ENCODE peak calls at places on chromosomes 13 and 19, in four cellular contexts. One of them, this sample, is unnamed.
A peak's percentile ranks its signal among the peaks of the same experiment; 100 is the strongest.

GRCh38 chr13:34466301-34466700 is 475.8 kb upstream of the NBEA start:
- DNase-seq in BJ: no peak
- DNase-seq in osteocyte: no peak
- DNase-seq in CD8-positive, alpha-beta T cell: no peak
- DNase-seq in this sample: no peak

GRCh38 chr19:53520547-53521372 is 17.2 kb upstream of the ZNF331 start:
- DNase-seq in BJ: peak; percentile 95
- DNase-seq in osteocyte: peak; percentile 98
- DNase-seq in CD8-positive, alpha-beta T cell: peak; percentile 93
- DNase-seq in this sample: peak; percentile 93

GRCh38 chr19:49640113-49640898 is at the start of gene RRAS:
- DNase-seq in BJ: peak; percentile 100
- DNase-seq in osteocyte: peak; percentile 100
- DNase-seq in CD8-positive, alpha-beta T cell: peak; percentile 100
- DNase-seq in this sample: peak; percentile 99

GRCh38 chr19:621819-622218 is 11.5 kb downstream of the POLRMT start:
- DNase-seq in BJ: no peak
- DNase-seq in osteocyte: no peak
- DNase-seq in CD8-positive, alpha-beta T cell: no peak
- DNase-seq in this sample: no peak

GRCh38 chr13:112712451-112712881 is 22.6 kb downstream of the ATP11A start:
- DNase-seq in BJ: no peak
- DNase-seq in osteocyte: no peak
- DNase-seq in CD8-positive, alpha-beta T cell: no peak
- DNase-seq in this sample: no peak

GRCh38 chr13:94419304-94419943 is 60.1 kb downstream of the DCT start:
- DNase-seq in BJ: no peak
- DNase-seq in osteocyte: no peak
- DNase-seq in CD8-positive, alpha-beta T cell: no peak
- DNase-seq in this sample: no peak

GRCh38 chr13:75173457-75174356 is 308.3 kb downstream of the TBC1D4 start:
- DNase-seq in BJ: no peak
- DNase-seq in osteocyte: no peak
- DNase-seq in CD8-positive, alpha-beta T cell: no peak
- DNase-seq in this sample: no peak

GRCh38 chr19:6236310-6237291 is 43.2 kb downstream of the MLLT1 start:
- DNase-seq in BJ: no peak
- DNase-seq in osteocyte: no peak
- DNase-seq in CD8-positive, alpha-beta T cell: no peak
- DNase-seq in this sample: no peak

GRCh38 chr19:37706052-37706605 is 13.4 kb downstream of the ZNF607 start:
- DNase-seq in BJ: no peak
- DNase-seq in osteocyte: no peak
- DNase-seq in CD8-positive, alpha-beta T cell: no peak
- DNase-seq in this sample: no peak

DNA sequence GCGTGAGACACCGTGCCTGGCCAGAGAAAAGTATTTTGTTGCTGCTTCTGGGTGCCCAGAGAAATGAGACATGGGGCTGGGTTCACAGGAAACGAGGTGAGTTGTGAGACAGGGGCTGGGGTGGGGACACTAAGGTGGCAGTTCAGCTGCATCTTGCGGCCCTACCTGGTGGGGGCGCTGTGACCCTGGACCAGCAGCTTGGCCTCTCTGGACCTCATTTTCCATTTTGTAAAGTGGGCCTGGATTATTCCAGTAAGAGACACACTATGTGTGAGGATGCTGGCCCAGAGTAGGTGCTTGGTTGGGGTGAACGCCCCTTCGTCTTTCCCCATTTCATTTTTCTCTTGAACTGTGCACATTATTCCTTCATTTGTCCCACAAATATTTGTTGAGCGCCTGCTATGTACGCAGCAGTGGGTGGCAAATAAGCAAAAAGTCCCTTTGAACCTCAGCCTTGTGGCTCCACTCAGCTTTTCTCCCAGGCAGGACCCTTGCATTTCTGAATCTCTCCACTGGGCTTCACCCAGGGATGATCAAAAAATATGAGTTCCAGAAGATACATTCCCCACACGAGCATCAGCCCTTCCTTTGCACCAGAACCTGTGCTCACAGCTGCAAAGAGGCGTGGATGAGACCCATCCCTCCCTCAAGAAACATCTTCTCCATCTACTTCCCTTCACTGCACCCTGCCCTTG is 26.6 kb upstream of the OR10H1 start:
- DNase-seq in BJ: no peak
- DNase-seq in osteocyte: no peak
- DNase-seq in CD8-positive, alpha-beta T cell: no peak
- DNase-seq in this sample: no peak
- TF ChIP-seq CTCF in BJ: no peak
- TF ChIP-seq CTCF in osteocyte: no peak
- TF ChIP-seq CTCF in CD8-positive, alpha-beta T cell: no peak
- TF ChIP-seq CTCF in this sample: no peak

GRCh38 chr19:43658001-43658400 is 12.0 kb downstream of the PLAUR start:
- DNase-seq in BJ: no peak
- DNase-seq in osteocyte: no peak
- DNase-seq in CD8-positive, alpha-beta T cell: no peak
- DNase-seq in this sample: no peak
- TF ChIP-seq CTCF in BJ: no peak
- TF ChIP-seq CTCF in osteocyte: no peak
- TF ChIP-seq CTCF in CD8-positive, alpha-beta T cell: no peak
- TF ChIP-seq CTCF in this sample: no peak

GRCh38 chr13:44223785-44224432 is 149.7 kb upstream of the SERP2 start:
- DNase-seq in BJ: no peak
- DNase-seq in osteocyte: no peak
- DNase-seq in CD8-positive, alpha-beta T cell: no peak
- DNase-seq in this sample: no peak

GRCh38 chr13:44220948-44221347 is 152.7 kb upstream of the SERP2 start:
- DNase-seq in BJ: no peak
- DNase-seq in osteocyte: no peak
- DNase-seq in CD8-positive, alpha-beta T cell: no peak
- DNase-seq in this sample: no peak

GRCh38 chr13:44219808-44220544 is 153.6 kb upstream of the SERP2 start:
- DNase-seq in BJ: no peak
- DNase-seq in osteocyte: no peak
- DNase-seq in CD8-positive, alpha-beta T cell: no peak
- DNase-seq in this sample: no peak

GRCh38 chr13:44224433-44225149 is 149.0 kb upstream of the SERP2 start:
- DNase-seq in BJ: no peak
- DNase-seq in osteocyte: no peak
- DNase-seq in CD8-positive, alpha-beta T cell: no peak
- DNase-seq in this sample: no peak

GRCh38 chr13:44221657-44222056 is 152.0 kb upstream of the SERP2 start:
- DNase-seq in BJ: no peak
- DNase-seq in osteocyte: no peak
- DNase-seq in CD8-positive, alpha-beta T cell: no peak
- DNase-seq in this sample: no peak
- TF ChIP-seq CTCF in BJ: no peak
- TF ChIP-seq CTCF in osteocyte: no peak
- TF ChIP-seq CTCF in CD8-positive, alpha-beta T cell: no peak
- TF ChIP-seq CTCF in this sample: no peak

DNA sequence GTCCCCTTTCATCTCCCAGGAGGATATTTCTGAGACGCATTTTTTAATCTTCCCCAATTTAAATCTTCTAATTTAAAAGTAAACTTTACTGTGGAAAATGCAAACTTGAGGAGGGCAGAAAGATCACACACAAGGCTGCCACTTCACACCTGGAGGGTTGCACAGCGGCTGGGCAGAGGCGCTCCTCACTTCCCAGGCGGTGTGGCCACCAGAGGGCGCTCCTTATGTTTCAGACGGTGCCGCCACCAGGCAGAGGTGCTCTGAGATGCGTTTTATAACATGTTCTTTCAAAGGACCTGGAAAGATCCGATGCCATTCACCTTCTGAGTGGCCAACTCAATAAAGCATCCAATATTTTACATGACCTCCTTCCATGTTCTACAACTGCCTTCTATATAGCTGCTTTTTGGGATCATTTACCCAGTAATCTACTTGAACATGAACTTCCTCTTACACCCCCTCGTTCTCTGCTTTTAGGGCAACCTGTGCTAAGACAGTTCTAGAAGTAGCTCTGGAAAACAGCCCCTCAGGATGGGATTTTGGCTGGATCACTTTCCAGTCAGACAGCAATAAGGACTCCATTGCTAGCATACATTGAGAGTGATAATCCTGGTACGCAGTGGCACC is 14.8 kb upstream of the MTUS2 start:
- DNase-seq in BJ: no peak
- DNase-seq in osteocyte: no peak
- DNase-seq in CD8-positive, alpha-beta T cell: no peak
- DNase-seq in this sample: no peak
- TF ChIP-seq CTCF in BJ: peak; percentile 43
- TF ChIP-seq CTCF in osteocyte: peak; percentile 43
- TF ChIP-seq CTCF in CD8-positive, alpha-beta T cell: no peak
- TF ChIP-seq CTCF in this sample: peak; percentile 48

GRCh38 chr19:18939922-18940775 is 868 bp downstream of the HOMER3 start:
- DNase-seq in BJ: no peak
- DNase-seq in osteocyte: no peak
- DNase-seq in CD8-positive, alpha-beta T cell: no peak
- DNase-seq in this sample: no peak
- TF ChIP-seq CTCF in BJ: no peak
- TF ChIP-seq CTCF in osteocyte: no peak
- TF ChIP-seq CTCF in CD8-positive, alpha-beta T cell: no peak
- TF ChIP-seq CTCF in this sample: no peak

DNA sequence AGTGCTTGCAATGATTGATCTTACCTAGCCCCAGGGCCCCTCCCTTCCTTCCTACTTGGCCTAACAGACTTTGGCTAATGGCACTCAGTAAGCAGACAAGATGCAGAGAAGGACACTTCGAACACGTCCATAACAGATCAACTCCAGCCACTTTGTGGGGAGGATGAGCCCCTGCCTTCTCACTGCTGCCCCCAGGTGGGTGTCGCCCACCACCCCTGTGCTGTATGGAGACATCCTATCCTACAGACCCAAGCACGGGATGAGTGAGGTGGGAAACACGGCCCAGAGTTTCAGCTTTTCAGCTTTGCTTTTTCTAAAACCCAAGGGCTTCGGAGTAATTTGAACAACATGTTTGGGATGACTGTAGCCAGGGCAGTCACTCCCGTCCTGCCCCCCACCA is 5.5 kb downstream of the SLC7A1 start:
- DNase-seq in BJ: no peak
- DNase-seq in osteocyte: no peak
- DNase-seq in CD8-positive, alpha-beta T cell: no peak
- DNase-seq in this sample: no peak
- TF ChIP-seq CTCF in BJ: no peak
- TF ChIP-seq CTCF in osteocyte: peak; percentile 18
- TF ChIP-seq CTCF in CD8-positive, alpha-beta T cell: no peak
- TF ChIP-seq CTCF in this sample: no peak

GRCh38 chr13:110509478-110509926 is 52.0 kb downstream of the RAB20 start:
- DNase-seq in BJ: no peak
- DNase-seq in osteocyte: no peak
- DNase-seq in CD8-positive, alpha-beta T cell: no peak
- DNase-seq in this sample: no peak

GRCh38 chr13:110506859-110507566 is 54.5 kb downstream of the RAB20 start:
- DNase-seq in BJ: no peak
- DNase-seq in osteocyte: no peak
- DNase-seq in CD8-positive, alpha-beta T cell: no peak
- DNase-seq in this sample: no peak

GRCh38 chr13:110505594-110505993 is 55.9 kb downstream of the RAB20 start:
- DNase-seq in BJ: no peak
- DNase-seq in osteocyte: no peak
- DNase-seq in CD8-positive, alpha-beta T cell: no peak
- DNase-seq in this sample: no peak

GRCh38 chr13:110506396-110506795 is 55.1 kb downstream of the RAB20 start:
- DNase-seq in BJ: no peak
- DNase-seq in osteocyte: no peak
- DNase-seq in CD8-positive, alpha-beta T cell: no peak
- DNase-seq in this sample: no peak

DNA sequence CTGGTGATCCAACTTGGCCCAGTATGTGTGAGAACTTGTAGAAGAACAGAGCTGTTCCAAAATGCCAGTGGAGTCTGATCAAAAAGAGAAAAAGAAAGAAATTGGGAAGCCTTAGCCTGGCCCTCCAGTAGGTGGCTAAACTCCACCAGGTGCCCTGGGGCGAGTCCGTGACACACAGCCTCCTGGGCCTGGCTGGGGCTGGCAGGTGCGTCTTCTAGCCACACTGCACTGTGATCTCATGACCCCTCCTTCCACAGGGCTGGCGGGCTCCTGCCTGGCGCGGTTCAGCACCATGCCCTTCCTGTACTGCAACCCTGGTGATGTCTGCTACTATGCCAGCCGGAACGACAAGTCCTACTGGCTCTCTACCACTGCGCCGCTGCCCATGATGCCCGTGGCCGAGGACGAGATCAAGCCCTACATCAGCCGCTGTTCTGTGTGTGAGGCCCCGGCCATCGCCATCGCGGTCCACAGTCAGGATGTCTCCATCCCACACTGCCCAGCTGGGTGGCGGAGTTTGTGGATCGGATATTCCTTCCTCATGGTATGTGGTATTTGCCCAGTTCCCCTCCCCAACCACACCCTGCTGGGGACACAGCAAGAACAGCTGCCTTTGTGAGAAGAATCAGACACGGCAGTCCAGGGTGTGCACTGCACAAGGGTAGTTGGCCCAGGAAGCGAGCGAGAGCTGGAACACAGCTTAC is 53.7 kb downstream of the RAB20 start:
- DNase-seq in BJ: no peak
- DNase-seq in osteocyte: no peak
- DNase-seq in CD8-positive, alpha-beta T cell: no peak
- DNase-seq in this sample: no peak
- TF ChIP-seq CTCF in BJ: no peak
- TF ChIP-seq CTCF in osteocyte: no peak
- TF ChIP-seq CTCF in CD8-positive, alpha-beta T cell: no peak
- TF ChIP-seq CTCF in this sample: no peak

GRCh38 chr19:11674067-11674492 is 64.7 kb downstream of the ZNF823 start:
- DNase-seq in BJ: no peak
- DNase-seq in osteocyte: no peak
- DNase-seq in CD8-positive, alpha-beta T cell: no peak
- DNase-seq in this sample: no peak

GRCh38 chr19:11678504-11678903 is 60.2 kb downstream of the ZNF823 start:
- DNase-seq in BJ: no peak
- DNase-seq in osteocyte: no peak
- DNase-seq in CD8-positive, alpha-beta T cell: no peak
- DNase-seq in this sample: no peak

GRCh38 chr19:11675569-11675968 is 63.2 kb downstream of the ZNF823 start:
- DNase-seq in BJ: no peak
- DNase-seq in osteocyte: no peak
- DNase-seq in CD8-positive, alpha-beta T cell: no peak
- DNase-seq in this sample: no peak

GRCh38 chr19:11673608-11674041 is 65.1 kb downstream of the ZNF823 start:
- DNase-seq in BJ: no peak
- DNase-seq in osteocyte: no peak
- DNase-seq in CD8-positive, alpha-beta T cell: no peak
- DNase-seq in this sample: no peak
- TF ChIP-seq CTCF in BJ: peak; percentile 80
- TF ChIP-seq CTCF in osteocyte: peak; percentile 68
- TF ChIP-seq CTCF in CD8-positive, alpha-beta T cell: no peak
- TF ChIP-seq CTCF in this sample: peak; percentile 79

This sample was measured in AG04449.